ENCODE peak calls at places on chromosomes 16 and 17, in seven cellular contexts. One of them, this sample, is unnamed.

GRCh38 chr17:50380369-50381259 is 7.6 kb downstream of the EME1 start:
- DNase-seq in WERI-Rb-1: no peak
- DNase-seq in NB4: no peak
- DNase-seq in H9: no peak
- DNase-seq in GM06990: no peak
- DNase-seq in pancreas: no peak
- DNase-seq in heart left ventricle: no peak
- DNase-seq in this sample: no peak

GRCh38 chr16:84461504-84462295 is 42.8 kb downstream of the MEAK7 start:
- DNase-seq in WERI-Rb-1: no peak
- DNase-seq in heart left ventricle: no peak
- DNase-seq in GM06990: no peak
- DNase-seq in pancreas: no peak
- DNase-seq in H9: peak
- DNase-seq in NB4: no peak
- DNase-seq in this sample: no peak

GRCh38 chr17:77723071-77723908 is 235.2 kb upstream of the TNRC6C start:
- DNase-seq in heart left ventricle: no peak
- DNase-seq in GM06990: no peak
- DNase-seq in WERI-Rb-1: no peak
- DNase-seq in NB4: no peak
- DNase-seq in pancreas: no peak
- DNase-seq in H9: peak
- DNase-seq in this sample: no peak

GRCh38 chr17:29070795-29071194 is 27.9 kb downstream of the PIPOX start:
- DNase-seq in heart left ventricle: no peak
- DNase-seq in NB4: no peak
- DNase-seq in GM06990: no peak
- DNase-seq in pancreas: no peak
- DNase-seq in WERI-Rb-1: peak
- DNase-seq in H9: no peak
- DNase-seq in this sample: no peak

GRCh38 chr16:86732621-86733297 is 154.4 kb downstream of the FOXL1 start:
- DNase-seq in NB4: no peak
- DNase-seq in heart left ventricle: no peak
- DNase-seq in pancreas: no peak
- DNase-seq in WERI-Rb-1: no peak
- DNase-seq in GM06990: no peak
- DNase-seq in H9: peak
- DNase-seq in this sample: peak

GRCh38 chr17:82592751-82593589 is 55.3 kb downstream of the WDR45B start:
- DNase-seq in WERI-Rb-1: peak
- DNase-seq in NB4: peak
- DNase-seq in H9: peak
- DNase-seq in GM06990: no peak
- DNase-seq in pancreas: peak
- DNase-seq in heart left ventricle: no peak
- DNase-seq in this sample: peak

GRCh38 chr16:68289621-68290329 is 21.0 kb downstream of the SLC7A6OS start:
- DNase-seq in GM06990: peak
- DNase-seq in H9: no peak
- DNase-seq in pancreas: no peak
- DNase-seq in WERI-Rb-1: no peak
- DNase-seq in NB4: peak
- DNase-seq in heart left ventricle: no peak
- DNase-seq in this sample: no peak

GRCh38 chr16:74573622-74574021 is 33.3 kb downstream of the GLG1 start:
- DNase-seq in GM06990: no peak
- DNase-seq in WERI-Rb-1: peak
- DNase-seq in H9: no peak
- DNase-seq in pancreas: no peak
- DNase-seq in NB4: peak
- DNase-seq in heart left ventricle: no peak
- DNase-seq in this sample: no peak

GRCh38 chr17:17151055-17151454 is 55.1 kb downstream of the PLD6 start:
- DNase-seq in GM06990: no peak
- DNase-seq in H9: no peak
- DNase-seq in WERI-Rb-1: no peak
- DNase-seq in pancreas: no peak
- DNase-seq in NB4: no peak
- DNase-seq in heart left ventricle: no peak
- DNase-seq in this sample: no peak

GRCh38 chr17:66964083-66964771 is at the start of gene CACNG4:
- DNase-seq in H9: no peak
- DNase-seq in NB4: no peak
- DNase-seq in WERI-Rb-1: peak
- DNase-seq in pancreas: no peak
- DNase-seq in GM06990: no peak
- DNase-seq in heart left ventricle: peak
- DNase-seq in this sample: peak

GRCh38 chr17:79812969-79813825 is 16.3 kb upstream of the CBX8 start:
- DNase-seq in NB4: no peak
- DNase-seq in heart left ventricle: no peak
- DNase-seq in pancreas: no peak
- DNase-seq in WERI-Rb-1: no peak
- DNase-seq in GM06990: no peak
- DNase-seq in H9: peak
- DNase-seq in this sample: peak

GRCh38 chr17:17387017-17387416 is 83.8 kb downstream of the NT5M start:
- DNase-seq in H9: no peak
- DNase-seq in WERI-Rb-1: no peak
- DNase-seq in heart left ventricle: peak
- DNase-seq in pancreas: peak
- DNase-seq in GM06990: no peak
- DNase-seq in NB4: no peak
- DNase-seq in this sample: no peak

GRCh38 chr16:63695347-63695746 is 1426.5 kb downstream of the CDH11 start:
- DNase-seq in pancreas: no peak
- DNase-seq in WERI-Rb-1: no peak
- DNase-seq in NB4: no peak
- DNase-seq in GM06990: no peak
- DNase-seq in heart left ventricle: no peak
- DNase-seq in H9: no peak
- DNase-seq in this sample: no peak

GRCh38 chr17:36856169-36856568 is 81.1 kb upstream of the LHX1 start:
- DNase-seq in GM06990: no peak
- DNase-seq in H9: no peak
- DNase-seq in heart left ventricle: no peak
- DNase-seq in NB4: no peak
- DNase-seq in WERI-Rb-1: no peak
- DNase-seq in pancreas: no peak
- DNase-seq in this sample: no peak

GRCh38 chr17:81513669-81514484 is 1.3 kb upstream of the ACTG1 start:
- DNase-seq in pancreas: peak
- DNase-seq in NB4: peak
- DNase-seq in heart left ventricle: peak
- DNase-seq in H9: peak
- DNase-seq in GM06990: peak
- DNase-seq in WERI-Rb-1: peak
- DNase-seq in this sample: peak

GRCh38 chr17:63579633-63580032 is 21.1 kb upstream of the TACO1 start:
- DNase-seq in heart left ventricle: no peak
- DNase-seq in WERI-Rb-1: no peak
- DNase-seq in H9: peak
- DNase-seq in pancreas: no peak
- DNase-seq in GM06990: no peak
- DNase-seq in NB4: no peak
- DNase-seq in this sample: no peak

GRCh38 chr16:87387942-87388817 is 4.0 kb upstream of the MAP1LC3B start:
- DNase-seq in pancreas: peak
- DNase-seq in GM06990: peak
- DNase-seq in heart left ventricle: peak
- DNase-seq in NB4: peak
- DNase-seq in WERI-Rb-1: peak
- DNase-seq in H9: peak
- DNase-seq in this sample: peak

GRCh38 chr16:8720967-8721692 is 46.7 kb downstream of the ABAT start:
- DNase-seq in H9: no peak
- DNase-seq in pancreas: peak
- DNase-seq in GM06990: no peak
- DNase-seq in WERI-Rb-1: no peak
- DNase-seq in NB4: no peak
- DNase-seq in heart left ventricle: no peak
- DNase-seq in this sample: no peak

GRCh38 chr17:72430611-72431432 is 310.0 kb downstream of the SOX9 start:
- DNase-seq in WERI-Rb-1: peak
- DNase-seq in heart left ventricle: no peak
- DNase-seq in pancreas: no peak
- DNase-seq in H9: peak
- DNase-seq in GM06990: no peak
- DNase-seq in NB4: peak
- DNase-seq in this sample: no peak

GRCh38 chr16:27462846-27463682 is 61.1 kb downstream of the IL21R start:
- DNase-seq in GM06990: no peak
- DNase-seq in H9: no peak
- DNase-seq in pancreas: no peak
- DNase-seq in WERI-Rb-1: no peak
- DNase-seq in heart left ventricle: peak
- DNase-seq in NB4: no peak
- DNase-seq in this sample: no peak

GRCh38 chr17:74646231-74646630 is 22.7 kb upstream of the CD300E start:
- DNase-seq in heart left ventricle: no peak
- DNase-seq in pancreas: no peak
- DNase-seq in WERI-Rb-1: no peak
- DNase-seq in H9: no peak
- DNase-seq in NB4: peak
- DNase-seq in GM06990: no peak
- DNase-seq in this sample: no peak
- TF ChIP-seq CTCF in heart left ventricle: no peak
- TF ChIP-seq CTCF in pancreas: no peak
- TF ChIP-seq CTCF in WERI-Rb-1: peak
- TF ChIP-seq CTCF in H9: peak
- TF ChIP-seq CTCF in NB4: peak
- TF ChIP-seq CTCF in GM06990: peak
- TF ChIP-seq CTCF in this sample: peak

GRCh38 chr16:31061813-31062440 is 12.1 kb downstream of the ZNF668 start:
- DNase-seq in WERI-Rb-1: no peak
- DNase-seq in GM06990: no peak
- DNase-seq in heart left ventricle: no peak
- DNase-seq in H9: no peak
- DNase-seq in pancreas: no peak
- DNase-seq in NB4: no peak
- DNase-seq in this sample: no peak
- TF ChIP-seq CTCF in WERI-Rb-1: no peak
- TF ChIP-seq CTCF in GM06990: no peak
- TF ChIP-seq CTCF in heart left ventricle: no peak
- TF ChIP-seq CTCF in H9: no peak
- TF ChIP-seq CTCF in pancreas: no peak
- TF ChIP-seq CTCF in NB4: no peak
- TF ChIP-seq CTCF in this sample: no peak

GRCh38 chr16:19710191-19710908 is 7.7 kb downstream of the KNOP1 start:
- DNase-seq in NB4: no peak
- DNase-seq in pancreas: no peak
- DNase-seq in GM06990: no peak
- DNase-seq in heart left ventricle: no peak
- DNase-seq in H9: peak
- DNase-seq in WERI-Rb-1: no peak
- DNase-seq in this sample: no peak

GRCh38 chr16:19712418-19713058 is 5.5 kb downstream of the KNOP1 start:
- DNase-seq in pancreas: no peak
- DNase-seq in WERI-Rb-1: no peak
- DNase-seq in NB4: no peak
- DNase-seq in H9: no peak
- DNase-seq in GM06990: no peak
- DNase-seq in heart left ventricle: no peak
- DNase-seq in this sample: no peak

GRCh38 chr16:19709381-19710136 is 8.5 kb downstream of the KNOP1 start:
- DNase-seq in pancreas: no peak
- DNase-seq in GM06990: no peak
- DNase-seq in H9: no peak
- DNase-seq in NB4: no peak
- DNase-seq in heart left ventricle: no peak
- DNase-seq in WERI-Rb-1: no peak
- DNase-seq in this sample: no peak

GRCh38 chr16:19711643-19712042 is 6.4 kb downstream of the KNOP1 start:
- DNase-seq in pancreas: no peak
- DNase-seq in NB4: no peak
- DNase-seq in heart left ventricle: no peak
- DNase-seq in GM06990: no peak
- DNase-seq in H9: no peak
- DNase-seq in WERI-Rb-1: no peak
- DNase-seq in this sample: no peak

DNA sequence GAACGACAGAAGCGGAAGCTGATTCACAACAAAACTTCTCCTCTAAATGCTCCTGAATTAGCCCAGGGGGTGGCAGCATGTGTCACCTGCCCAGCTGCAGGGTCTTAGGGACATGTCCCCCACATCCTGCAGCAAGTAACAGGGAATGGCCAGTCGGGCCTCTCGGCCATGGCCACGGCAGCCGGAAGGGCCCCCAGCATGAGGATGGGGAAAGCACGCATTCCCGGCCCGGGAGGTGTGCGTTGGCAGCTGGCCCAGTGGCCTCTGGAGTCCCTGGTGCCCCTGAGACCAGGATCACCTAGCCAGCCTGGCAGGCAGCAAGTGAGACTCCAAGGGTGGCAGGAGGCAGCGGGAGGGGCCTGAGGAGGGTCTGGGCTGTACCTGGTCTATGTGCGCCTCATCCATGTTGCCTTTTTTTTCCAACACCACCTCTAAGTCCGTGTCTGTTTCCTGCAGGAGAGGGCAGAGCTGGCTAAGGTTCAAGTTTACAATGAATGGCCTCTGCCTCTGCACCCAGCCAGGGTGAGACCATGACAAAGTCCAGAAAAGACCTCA is 7.0 kb downstream of the KNOP1 start:
- DNase-seq in NB4: no peak
- DNase-seq in WERI-Rb-1: no peak
- DNase-seq in heart left ventricle: no peak
- DNase-seq in pancreas: no peak
- DNase-seq in H9: no peak
- DNase-seq in GM06990: no peak
- DNase-seq in this sample: no peak
- TF ChIP-seq CTCF in NB4: no peak
- TF ChIP-seq CTCF in WERI-Rb-1: no peak
- TF ChIP-seq CTCF in heart left ventricle: no peak
- TF ChIP-seq CTCF in pancreas: no peak
- TF ChIP-seq CTCF in H9: peak
- TF ChIP-seq CTCF in GM06990: no peak
- TF ChIP-seq CTCF in this sample: no peak

DNA sequence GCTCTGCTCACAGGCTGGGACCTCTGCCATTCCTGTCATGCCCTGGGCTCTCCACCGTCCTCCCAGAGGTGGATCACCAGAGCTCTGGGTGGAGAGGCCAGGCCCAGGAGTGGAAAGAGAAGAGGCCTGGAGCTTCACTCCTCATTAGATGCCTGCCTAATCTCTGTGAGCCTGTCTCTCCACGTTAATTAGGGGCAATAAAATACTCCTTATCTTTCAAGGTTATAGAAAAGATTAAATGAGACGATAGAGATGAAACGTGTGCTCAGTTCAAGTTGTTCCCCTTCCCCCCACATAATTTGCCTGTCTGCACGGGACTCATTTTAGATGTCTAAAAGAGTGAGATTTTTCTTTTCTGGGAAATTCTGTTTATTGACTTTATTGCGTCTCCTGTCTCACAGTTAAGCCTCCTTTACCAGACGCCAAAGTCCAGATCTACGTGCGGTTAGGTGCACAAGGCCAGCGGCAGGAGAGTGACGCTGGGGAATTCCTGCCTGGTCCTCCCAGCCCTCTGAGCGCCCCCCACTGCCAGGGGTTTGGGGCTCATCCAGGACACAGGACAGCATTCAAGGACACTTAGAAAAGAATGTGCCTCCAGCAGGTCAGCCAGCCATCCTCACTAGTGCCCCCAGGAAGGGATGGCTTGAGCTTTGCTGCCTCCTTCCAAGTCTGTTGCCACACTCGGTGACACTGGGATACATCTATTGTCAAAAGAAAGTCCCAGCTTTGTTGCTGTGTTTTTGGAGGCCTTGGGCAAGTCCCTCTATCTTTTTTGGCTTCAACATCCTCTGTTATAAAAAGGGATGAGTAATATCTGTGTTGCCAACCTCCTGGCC is 42.3 kb downstream of the TBX4 start:
- DNase-seq in pancreas: no peak
- DNase-seq in WERI-Rb-1: no peak
- DNase-seq in GM06990: no peak
- DNase-seq in NB4: no peak
- DNase-seq in H9: no peak
- DNase-seq in heart left ventricle: no peak
- DNase-seq in this sample: no peak
- TF ChIP-seq CTCF in pancreas: no peak
- TF ChIP-seq CTCF in WERI-Rb-1: no peak
- TF ChIP-seq CTCF in GM06990: no peak
- TF ChIP-seq CTCF in NB4: no peak
- TF ChIP-seq CTCF in H9: no peak
- TF ChIP-seq CTCF in heart left ventricle: no peak
- TF ChIP-seq CTCF in this sample: no peak

This sample was measured in glutamatergic neuron.